ENCODE peak calls at places on chromosome 6, in five cellular contexts. One of them, this sample, is unnamed.

GRCh38 chr6:35759401-35759800 is 17.0 kb upstream of the CLPSL2 start:
- DNase-seq in WERI-Rb-1: no peak
- DNase-seq in cardiac muscle cell: no peak
- DNase-seq in upper lobe of right lung: no peak
- DNase-seq in ovary: no peak
- DNase-seq in this sample: no peak

GRCh38 chr6:167559675-167560479 is 235.0 kb downstream of the TTLL2 start:
- DNase-seq in ovary: no peak
- DNase-seq in cardiac muscle cell: no peak
- DNase-seq in upper lobe of right lung: no peak
- DNase-seq in WERI-Rb-1: no peak
- DNase-seq in this sample: no peak

GRCh38 chr6:152089992-152090391 is 282.5 kb downstream of the ESR1 start:
- DNase-seq in WERI-Rb-1: no peak
- DNase-seq in ovary: no peak
- DNase-seq in cardiac muscle cell: peak; percentile 62
- DNase-seq in upper lobe of right lung: no peak
- DNase-seq in this sample: no peak

GRCh38 chr6:36838896-36839818 is at the start of gene CPNE5:
- DNase-seq in WERI-Rb-1: peak; percentile 58
- DNase-seq in upper lobe of right lung: no peak
- DNase-seq in cardiac muscle cell: no peak
- DNase-seq in ovary: peak; percentile 66
- DNase-seq in this sample: no peak

GRCh38 chr6:3738381-3739131 is 13.0 kb downstream of the PXDC1 start:
- DNase-seq in upper lobe of right lung: no peak
- DNase-seq in WERI-Rb-1: no peak
- DNase-seq in ovary: peak; percentile 29
- DNase-seq in cardiac muscle cell: no peak
- DNase-seq in this sample: no peak

GRCh38 chr6:155026366-155027045 is 31.4 kb downstream of the TIAM2 start:
- DNase-seq in WERI-Rb-1: no peak
- DNase-seq in cardiac muscle cell: peak; percentile 81
- DNase-seq in ovary: peak; percentile 55
- DNase-seq in upper lobe of right lung: no peak
- DNase-seq in this sample: peak; percentile 86

GRCh38 chr6:144471986-144472385 is 186.9 kb downstream of the UTRN start:
- DNase-seq in cardiac muscle cell: no peak
- DNase-seq in ovary: no peak
- DNase-seq in WERI-Rb-1: no peak
- DNase-seq in upper lobe of right lung: no peak
- DNase-seq in this sample: no peak

GRCh38 chr6:111841822-111842221 is 31.4 kb downstream of the FYN start:
- DNase-seq in WERI-Rb-1: no peak
- DNase-seq in upper lobe of right lung: no peak
- DNase-seq in ovary: no peak
- DNase-seq in cardiac muscle cell: peak; percentile 82
- DNase-seq in this sample: no peak

GRCh38 chr6:111276335-111276734 is 189.0 kb downstream of the SLC16A10 start:
- DNase-seq in cardiac muscle cell: peak; percentile 54
- DNase-seq in ovary: no peak
- DNase-seq in WERI-Rb-1: no peak
- DNase-seq in upper lobe of right lung: no peak
- DNase-seq in this sample: no peak

GRCh38 chr6:148166339-148166949 is 176.2 kb upstream of the SASH1 start:
- DNase-seq in WERI-Rb-1: no peak
- DNase-seq in upper lobe of right lung: no peak
- DNase-seq in ovary: no peak
- DNase-seq in cardiac muscle cell: peak; percentile 76
- DNase-seq in this sample: no peak

GRCh38 chr6:41582540-41582939 is 36.4 kb downstream of the FOXP4 start:
- DNase-seq in ovary: no peak
- DNase-seq in cardiac muscle cell: no peak
- DNase-seq in WERI-Rb-1: no peak
- DNase-seq in upper lobe of right lung: no peak
- DNase-seq in this sample: no peak

GRCh38 chr6:137736048-137736846 is 130.8 kb upstream of the TNFAIP3 start:
- DNase-seq in WERI-Rb-1: no peak
- DNase-seq in cardiac muscle cell: no peak
- DNase-seq in ovary: no peak
- DNase-seq in upper lobe of right lung: no peak
- DNase-seq in this sample: no peak

GRCh38 chr6:26571592-26572296 is 25.0 kb upstream of the ABT1 start:
- DNase-seq in ovary: peak; percentile 75
- DNase-seq in upper lobe of right lung: no peak
- DNase-seq in WERI-Rb-1: peak; percentile 77
- DNase-seq in cardiac muscle cell: peak; percentile 87
- DNase-seq in this sample: no peak

GRCh38 chr6:24690561-24690960 is 23.7 kb downstream of the ACOT13 start:
- DNase-seq in cardiac muscle cell: no peak
- DNase-seq in WERI-Rb-1: no peak
- DNase-seq in ovary: no peak
- DNase-seq in upper lobe of right lung: no peak
- DNase-seq in this sample: no peak

GRCh38 chr6:8108031-8108660 is 5.8 kb upstream of the EEF1E1 start:
- DNase-seq in upper lobe of right lung: no peak
- DNase-seq in cardiac muscle cell: peak; percentile 80
- DNase-seq in WERI-Rb-1: no peak
- DNase-seq in ovary: no peak
- DNase-seq in this sample: no peak

GRCh38 chr6:36592221-36592655 is 1.9 kb upstream of the SRSF3 start:
- DNase-seq in ovary: no peak
- DNase-seq in WERI-Rb-1: no peak
- DNase-seq in upper lobe of right lung: no peak
- DNase-seq in cardiac muscle cell: no peak
- DNase-seq in this sample: peak; percentile 64

GRCh38 chr6:3259491-3259958 is 778 bp downstream of the PSMG4 start:
- DNase-seq in ovary: peak; percentile 46
- DNase-seq in WERI-Rb-1: peak; percentile 52
- DNase-seq in cardiac muscle cell: peak; percentile 31
- DNase-seq in upper lobe of right lung: peak; percentile 69
- DNase-seq in this sample: no peak

GRCh38 chr6:170289108-170289931 is 1.6 kb downstream of the DLL1 start:
- DNase-seq in cardiac muscle cell: no peak
- DNase-seq in WERI-Rb-1: no peak
- DNase-seq in upper lobe of right lung: no peak
- DNase-seq in ovary: no peak
- DNase-seq in this sample: peak; percentile 72

GRCh38 chr6:105849741-105850140 is 236.4 kb upstream of the PRDM1 start:
- DNase-seq in WERI-Rb-1: no peak
- DNase-seq in ovary: no peak
- DNase-seq in cardiac muscle cell: no peak
- DNase-seq in upper lobe of right lung: no peak
- DNase-seq in this sample: no peak

GRCh38 chr6:32973144-32973854 is 4.9 kb downstream of the BRD2 start:
- DNase-seq in cardiac muscle cell: no peak
- DNase-seq in WERI-Rb-1: peak; percentile 68
- DNase-seq in upper lobe of right lung: no peak
- DNase-seq in ovary: peak; percentile 52
- DNase-seq in this sample: no peak

GRCh38 chr6:12584631-12585405 is 131.7 kb upstream of the PHACTR1 start:
- DNase-seq in upper lobe of right lung: no peak
- DNase-seq in WERI-Rb-1: no peak
- DNase-seq in cardiac muscle cell: peak; percentile 54
- DNase-seq in ovary: no peak
- DNase-seq in this sample: no peak

GRCh38 chr6:127844529-127844928 is 56.3 kb downstream of the THEMIS start:
- DNase-seq in ovary: no peak
- DNase-seq in cardiac muscle cell: no peak
- DNase-seq in WERI-Rb-1: no peak
- DNase-seq in upper lobe of right lung: no peak
- DNase-seq in this sample: no peak

GRCh38 chr6:134739299-134740090 is 210.4 kb downstream of the ALDH8A1 start:
- DNase-seq in WERI-Rb-1: no peak
- DNase-seq in ovary: no peak
- DNase-seq in cardiac muscle cell: peak; percentile 53
- DNase-seq in upper lobe of right lung: no peak
- DNase-seq in this sample: no peak

GRCh38 chr6:135624402-135625297 is 127.1 kb upstream of the AHI1 start:
- DNase-seq in ovary: no peak
- DNase-seq in upper lobe of right lung: no peak
- DNase-seq in cardiac muscle cell: peak; percentile 35
- DNase-seq in WERI-Rb-1: no peak
- DNase-seq in this sample: no peak

GRCh38 chr6:3333263-3333662 is 74.5 kb downstream of the PSMG4 start:
- DNase-seq in ovary: no peak
- DNase-seq in cardiac muscle cell: no peak
- DNase-seq in WERI-Rb-1: no peak
- DNase-seq in upper lobe of right lung: no peak
- DNase-seq in this sample: no peak

GRCh38 chr6:1423578-1423977 is 34.2 kb downstream of the FOXF2 start:
- DNase-seq in cardiac muscle cell: no peak
- DNase-seq in upper lobe of right lung: no peak
- DNase-seq in ovary: no peak
- DNase-seq in WERI-Rb-1: no peak
- DNase-seq in this sample: peak; percentile 19

GRCh38 chr6:7636151-7636550 is 46.2 kb downstream of the SNRNP48 start:
- DNase-seq in ovary: no peak
- DNase-seq in upper lobe of right lung: no peak
- DNase-seq in cardiac muscle cell: peak; percentile 65
- DNase-seq in WERI-Rb-1: no peak
- DNase-seq in this sample: no peak

GRCh38 chr6:113855500-113856010 is 1.6 kb upstream of the MARCKS start:
- DNase-seq in cardiac muscle cell: peak; percentile 54
- DNase-seq in ovary: peak; percentile 47
- DNase-seq in upper lobe of right lung: no peak
- DNase-seq in WERI-Rb-1: peak; percentile 59
- DNase-seq in this sample: peak; percentile 74

GRCh38 chr6:147046131-147046530 is 158.1 kb upstream of the STXBP5 start:
- DNase-seq in upper lobe of right lung: no peak
- DNase-seq in cardiac muscle cell: peak; percentile 28
- DNase-seq in ovary: no peak
- DNase-seq in WERI-Rb-1: peak; percentile 32
- DNase-seq in this sample: no peak

GRCh38 chr6:20200761-20201160 is 11.5 kb downstream of the MBOAT1 start:
- DNase-seq in ovary: peak; percentile 57
- DNase-seq in upper lobe of right lung: no peak
- DNase-seq in cardiac muscle cell: no peak
- DNase-seq in WERI-Rb-1: no peak
- DNase-seq in this sample: no peak

GRCh38 chr6:109767961-109768360 is 76.9 kb downstream of the FIG4 start:
- DNase-seq in ovary: no peak
- DNase-seq in upper lobe of right lung: no peak
- DNase-seq in cardiac muscle cell: peak; percentile 54
- DNase-seq in WERI-Rb-1: no peak
- DNase-seq in this sample: no peak

GRCh38 chr6:87660226-87660886 is 41.7 kb downstream of the AKIRIN2 start:
- DNase-seq in WERI-Rb-1: no peak
- DNase-seq in ovary: no peak
- DNase-seq in upper lobe of right lung: no peak
- DNase-seq in cardiac muscle cell: peak; percentile 35
- DNase-seq in this sample: no peak

GRCh38 chr6:104548297-104548696 is 311.4 kb downstream of the HACE1 start:
- DNase-seq in ovary: no peak
- DNase-seq in WERI-Rb-1: no peak
- DNase-seq in upper lobe of right lung: no peak
- DNase-seq in cardiac muscle cell: no peak
- DNase-seq in this sample: no peak

GRCh38 chr6:101706576-101706975 is 313.1 kb downstream of the GRIK2 start:
- DNase-seq in cardiac muscle cell: no peak
- DNase-seq in upper lobe of right lung: no peak
- DNase-seq in ovary: no peak
- DNase-seq in WERI-Rb-1: no peak
- DNase-seq in this sample: no peak

GRCh38 chr6:134046054-134046453 is 6.4 kb downstream of the SLC2A12 start:
- DNase-seq in cardiac muscle cell: no peak
- DNase-seq in ovary: no peak
- DNase-seq in upper lobe of right lung: no peak
- DNase-seq in WERI-Rb-1: no peak
- DNase-seq in this sample: no peak

DNA sequence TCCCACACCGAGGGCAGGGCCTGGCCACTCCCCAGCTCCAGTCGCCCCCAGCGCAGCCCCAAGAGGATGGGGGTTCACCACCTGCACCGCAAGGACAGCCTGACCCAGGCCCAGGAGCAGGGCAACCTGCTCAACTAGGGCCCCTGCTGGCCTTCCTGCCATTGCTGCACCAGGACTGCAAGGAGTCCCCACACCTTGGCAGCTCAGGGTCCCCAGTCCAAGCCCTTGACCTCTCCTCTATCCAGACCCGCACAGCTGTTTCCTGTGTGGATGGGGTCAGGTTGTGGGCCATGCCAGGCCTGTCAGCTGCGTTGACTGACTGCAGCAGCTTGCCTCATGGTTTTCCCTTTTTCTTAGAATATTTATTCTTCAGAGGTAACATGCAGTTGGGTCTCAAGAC is 4.4 kb downstream of the LRRC73 start:
- DNase-seq in upper lobe of right lung: no peak
- DNase-seq in ovary: no peak
- DNase-seq in WERI-Rb-1: no peak
- DNase-seq in cardiac muscle cell: no peak
- DNase-seq in this sample: no peak
- TF ChIP-seq CTCF in upper lobe of right lung: no peak
- TF ChIP-seq CTCF in ovary: no peak
- TF ChIP-seq CTCF in WERI-Rb-1: peak; percentile 40
- TF ChIP-seq CTCF in cardiac muscle cell: no peak
- TF ChIP-seq CTCF in this sample: no peak

GRCh38 chr6:39823187-39823815 is 31.1 kb downstream of the DAAM2 start:
- DNase-seq in upper lobe of right lung: no peak
- DNase-seq in ovary: peak; percentile 77
- DNase-seq in WERI-Rb-1: no peak
- DNase-seq in cardiac muscle cell: peak; percentile 38
- DNase-seq in this sample: peak; percentile 83
- H3K27ac ChIP-seq in upper lobe of right lung: peak overlapping the region; percentile 65
- H3K27ac ChIP-seq in ovary: no peak overlapping the region
- H3K27ac ChIP-seq in WERI-Rb-1: no peak overlapping the region
- H3K27ac ChIP-seq in cardiac muscle cell: no peak overlapping the region
- H3K27ac ChIP-seq in this sample: peak overlapping the region; percentile 87

GRCh38 chr6:45513331-45513730 is 135.6 kb upstream of the SUPT3H start:
- DNase-seq in ovary: no peak
- DNase-seq in cardiac muscle cell: no peak
- DNase-seq in upper lobe of right lung: no peak
- DNase-seq in WERI-Rb-1: no peak
- DNase-seq in this sample: no peak
- H3K4me3 ChIP-seq in ovary: no peak overlapping the region
- H3K4me3 ChIP-seq in cardiac muscle cell: no peak overlapping the region
- H3K4me3 ChIP-seq in upper lobe of right lung: no peak overlapping the region
- H3K4me3 ChIP-seq in WERI-Rb-1: no peak overlapping the region
- H3K4me3 ChIP-seq in this sample: no peak overlapping the region

GRCh38 chr6:38570750-38571149 is 69.0 kb downstream of the BTBD9 start:
- DNase-seq in cardiac muscle cell: peak; percentile 33
- DNase-seq in upper lobe of right lung: no peak
- DNase-seq in WERI-Rb-1: no peak
- DNase-seq in ovary: no peak
- DNase-seq in this sample: no peak
- TF ChIP-seq CTCF in cardiac muscle cell: peak; percentile 42
- TF ChIP-seq CTCF in upper lobe of right lung: peak; percentile 45
- TF ChIP-seq CTCF in WERI-Rb-1: peak; percentile 25
- TF ChIP-seq CTCF in ovary: no peak
- TF ChIP-seq CTCF in this sample: no peak